ENCODE peak calls at places on chromosomes 6 and 20, in six cellular contexts. T is activated T-cell treated with anti-CD3 and anti-CD28 coated beads, Interleukin-2, amount 50 U/mL, for 4 hours; Q is gastroesophageal sphincter; V is right lobe of liver; S is CD8-positive, alpha-beta T cell; Z is RWPE2. N is an unnamed sample.

GRCh38 chr20:37511605-37512275 is 9.3 kb upstream of the NNAT start:
- ATAC-seq in T (no peak), Q (no peak), V (no peak), S (no peak), Z (peak; percentile 42), N (peak; percentile 91)

GRCh38 chr20:63029358-63030121 is 22.8 kb upstream of the BHLHE23 start:
- ATAC-seq in T (peak; percentile 21), Q (no peak), V (no peak), S (peak; percentile 58), Z (peak; percentile 55), N (no peak)

GRCh38 chr6:111628117-111628866 is 22.6 kb upstream of the TRAF3IP2 start:
- ATAC-seq in T (no peak), Q (peak; percentile 71), V (no peak), S (no peak), Z (no peak), N (peak; percentile 59)

GRCh38 chr20:6044102-6044501 is 9.8 kb downstream of the LRRN4 start:
- ATAC-seq in T (no peak), Q (no peak), V (peak; percentile 61), S (no peak), Z (peak; percentile 48), N (peak; percentile 22)

GRCh38 chr6:132227937-132228336 is 173.3 kb downstream of the MOXD1 start:
- ATAC-seq in T (no peak), Q (peak; percentile 43), V (no peak), S (no peak), Z (no peak), N (no peak)

GRCh38 chr6:136774228-136775041 is 17.8 kb downstream of the MAP3K5 start:
- ATAC-seq in T (no peak), Q (peak; percentile 48), V (peak; percentile 74), S (no peak), Z (peak; percentile 46), N (peak; percentile 48)

GRCh38 chr6:13425270-13425905 is 62.0 kb downstream of the GFOD1 start:
- ATAC-seq in T (no peak), Q (peak; percentile 32), V (peak; percentile 24), S (no peak), Z (no peak), N (no peak)

GRCh38 chr20:2463616-2464365 is 6.8 kb downstream of the SNRPB start:
- ATAC-seq in T (no peak), Q (no peak), V (no peak), S (no peak), Z (no peak), N (no peak)

GRCh38 chr6:34526241-34526972 is 29.7 kb downstream of the SPDEF start:
- ATAC-seq in T (no peak), Q (peak; percentile 24), V (no peak), S (no peak), Z (no peak), N (no peak)

GRCh38 chr20:15865553-15865952 is 707.7 kb downstream of the KIF16B start:
- ATAC-seq in T (no peak), Q (no peak), V (no peak), S (no peak), Z (no peak), N (no peak)

GRCh38 chr6:111715321-111715720 is 109.6 kb upstream of the TRAF3IP2 start:
- ATAC-seq in T (peak; percentile 65), Q (no peak), V (no peak), S (peak; percentile 74), Z (no peak), N (no peak)

GRCh38 chr6:14903176-14904088 is 342.4 kb upstream of the JARID2 start:
- ATAC-seq in T (no peak), Q (no peak), V (no peak), S (no peak), Z (no peak), N (no peak)

GRCh38 chr6:115934829-115935228 is 125.9 kb downstream of the FRK start:
- ATAC-seq in T (no peak), Q (no peak), V (no peak), S (no peak), Z (no peak), N (no peak)

GRCh38 chr6:18392346-18392877 is 5.3 kb downstream of the RNF144B start:
- ATAC-seq in T (no peak), Q (no peak), V (no peak), S (no peak), Z (no peak), N (no peak)

GRCh38 chr20:2741463-2741862 is 48.9 kb downstream of the EBF4 start:
- ATAC-seq in T (peak; percentile 65), Q (no peak), V (no peak), S (peak; percentile 87), Z (no peak), N (no peak)

GRCh38 chr6:1347187-1347560 is 35.3 kb downstream of the FOXQ1 start:
- ATAC-seq in T (no peak), Q (no peak), V (no peak), S (no peak), Z (no peak), N (no peak)

GRCh38 chr6:139708342-139709199 is 334.1 kb upstream of the CITED2 start:
- ATAC-seq in T (no peak), Q (no peak), V (no peak), S (no peak), Z (peak; percentile 92), N (peak; percentile 98)

GRCh38 chr6:167760979-167761793 is 65.5 kb upstream of the AFDN start:
- ATAC-seq in T (no peak), Q (peak; percentile 91), V (peak; percentile 87), S (no peak), Z (no peak), N (no peak)

GRCh38 chr6:304833-305370 is 12.6 kb downstream of the DUSP22 start:
- ATAC-seq in T (no peak), Q (no peak), V (no peak), S (no peak), Z (no peak), N (no peak)

GRCh38 chr6:38445912-38446311 is 193.8 kb downstream of the BTBD9 start:
- ATAC-seq in T (no peak), Q (no peak), V (no peak), S (no peak), Z (no peak), N (no peak)

GRCh38 chr20:58840816-58841538 is 9.7 kb downstream of the GNAS-AS1 start:
- ATAC-seq in T (no peak), Q (no peak), V (no peak), S (no peak), Z (no peak), N (no peak)

GRCh38 chr6:125831660-125832059 is 40.9 kb downstream of the NCOA7 start:
- ATAC-seq in T (no peak), Q (no peak), V (no peak), S (no peak), Z (no peak), N (no peak)

GRCh38 chr20:7231303-7231702 is 463.8 kb downstream of the BMP2 start:
- ATAC-seq in T (no peak), Q (no peak), V (no peak), S (no peak), Z (no peak), N (no peak)

GRCh38 chr20:4567172-4567571 is 154.5 kb upstream of the PRND start:
- ATAC-seq in T (no peak), Q (no peak), V (no peak), S (no peak), Z (no peak), N (no peak)

GRCh38 chr6:37679539-37680476 is 17.9 kb downstream of the MDGA1 start:
- ATAC-seq in T (no peak), Q (no peak), V (no peak), S (no peak), Z (no peak), N (no peak)

GRCh38 chr6:27765028-27765427 is 147.2 kb downstream of the OR2B2 start:
- ATAC-seq in T (no peak), Q (no peak), V (no peak), S (no peak), Z (no peak), N (no peak)

GRCh38 chr6:25980935-25981334 is 18.3 kb downstream of the TRIM38 start:
- ATAC-seq in T (no peak), Q (no peak), V (no peak), S (no peak), Z (no peak), N (no peak)

GRCh38 chr6:77172578-77172977 is 290.7 kb downstream of the HTR1B start:
- ATAC-seq in T (no peak), Q (no peak), V (no peak), S (no peak), Z (no peak), N (no peak)

GRCh38 chr6:95856876-95857364 is 158.9 kb upstream of the FUT9 start:
- ATAC-seq in T (no peak), Q (no peak), V (no peak), S (no peak), Z (no peak), N (no peak)

GRCh38 chr6:134502614-134503541 is 185.0 kb upstream of the SGK1 start:
- ATAC-seq in T (no peak), Q (no peak), V (peak; percentile 96), S (no peak), Z (no peak), N (no peak)